ENCODE peak calls at places on chromosome 10, in eight cellular contexts. One of them, this sample, is unnamed.

GRCh38 chr10:53064609-53065008 is 292.0 kb upstream of the MBL2 start:
- DNase-seq in ovary: no peak
- DNase-seq in thoracic aorta: no peak
- DNase-seq in cardiac fibroblast: no peak
- DNase-seq in uterus: no peak
- DNase-seq in A549: no peak
- DNase-seq in PC-3: no peak
- DNase-seq in tibial artery: no peak
- DNase-seq in this sample: no peak

GRCh38 chr10:12502526-12503274 is 153.4 kb downstream of the CAMK1D start:
- DNase-seq in ovary: no peak
- DNase-seq in thoracic aorta: no peak
- DNase-seq in cardiac fibroblast: no peak
- DNase-seq in uterus: no peak
- DNase-seq in A549: no peak
- DNase-seq in PC-3: no peak
- DNase-seq in tibial artery: no peak
- DNase-seq in this sample: no peak

GRCh38 chr10:93445978-93446720 is 36.0 kb downstream of the MYOF start:
- DNase-seq in ovary: no peak
- DNase-seq in thoracic aorta: no peak
- DNase-seq in cardiac fibroblast: no peak
- DNase-seq in uterus: peak
- DNase-seq in A549: no peak
- DNase-seq in PC-3: no peak
- DNase-seq in tibial artery: no peak
- DNase-seq in this sample: no peak

GRCh38 chr10:43228783-43229207 is 38.1 kb downstream of the RASGEF1A start:
- DNase-seq in ovary: no peak
- DNase-seq in thoracic aorta: no peak
- DNase-seq in cardiac fibroblast: no peak
- DNase-seq in uterus: no peak
- DNase-seq in A549: no peak
- DNase-seq in PC-3: no peak
- DNase-seq in tibial artery: peak
- DNase-seq in this sample: no peak

GRCh38 chr10:66180651-66181318 is 745.1 kb upstream of the LRRTM3 start:
- DNase-seq in ovary: no peak
- DNase-seq in thoracic aorta: no peak
- DNase-seq in cardiac fibroblast: peak
- DNase-seq in uterus: no peak
- DNase-seq in A549: peak
- DNase-seq in PC-3: peak
- DNase-seq in tibial artery: no peak
- DNase-seq in this sample: peak

GRCh38 chr10:83432296-83433045 is 706.8 kb upstream of the GHITM start:
- DNase-seq in ovary: no peak
- DNase-seq in thoracic aorta: no peak
- DNase-seq in cardiac fibroblast: peak
- DNase-seq in uterus: no peak
- DNase-seq in A549: no peak
- DNase-seq in PC-3: no peak
- DNase-seq in tibial artery: no peak
- DNase-seq in this sample: no peak

GRCh38 chr10:104631946-104632345 is 9.1 kb upstream of the SORCS3 start:
- DNase-seq in ovary: no peak
- DNase-seq in thoracic aorta: no peak
- DNase-seq in cardiac fibroblast: no peak
- DNase-seq in uterus: no peak
- DNase-seq in A549: no peak
- DNase-seq in PC-3: no peak
- DNase-seq in tibial artery: no peak
- DNase-seq in this sample: no peak

GRCh38 chr10:62233494-62234283 is 35.0 kb downstream of the RTKN2 start:
- DNase-seq in ovary: no peak
- DNase-seq in thoracic aorta: no peak
- DNase-seq in cardiac fibroblast: peak
- DNase-seq in uterus: no peak
- DNase-seq in A549: peak
- DNase-seq in PC-3: peak
- DNase-seq in tibial artery: no peak
- DNase-seq in this sample: peak

GRCh38 chr10:99976886-99977391 is 32.8 kb downstream of the DNMBP start:
- DNase-seq in ovary: no peak
- DNase-seq in thoracic aorta: no peak
- DNase-seq in cardiac fibroblast: peak
- DNase-seq in uterus: no peak
- DNase-seq in A549: peak
- DNase-seq in PC-3: peak
- DNase-seq in tibial artery: peak
- DNase-seq in this sample: peak

GRCh38 chr10:55466806-55467504 is 665.9 kb upstream of the PCDH15 start:
- DNase-seq in ovary: no peak
- DNase-seq in thoracic aorta: no peak
- DNase-seq in cardiac fibroblast: no peak
- DNase-seq in uterus: no peak
- DNase-seq in A549: no peak
- DNase-seq in PC-3: no peak
- DNase-seq in tibial artery: no peak
- DNase-seq in this sample: no peak

GRCh38 chr10:52542891-52543290 is 228.8 kb downstream of the DKK1 start:
- DNase-seq in ovary: no peak
- DNase-seq in thoracic aorta: no peak
- DNase-seq in cardiac fibroblast: no peak
- DNase-seq in uterus: no peak
- DNase-seq in A549: no peak
- DNase-seq in PC-3: peak
- DNase-seq in tibial artery: no peak
- DNase-seq in this sample: peak

GRCh38 chr10:101708870-101709269 is 13.9 kb upstream of the FBXW4 start:
- DNase-seq in ovary: no peak
- DNase-seq in thoracic aorta: no peak
- DNase-seq in cardiac fibroblast: no peak
- DNase-seq in uterus: no peak
- DNase-seq in A549: no peak
- DNase-seq in PC-3: no peak
- DNase-seq in tibial artery: no peak
- DNase-seq in this sample: no peak

GRCh38 chr10:72727128-72727527 is 35.2 kb downstream of the MCU start:
- DNase-seq in ovary: no peak
- DNase-seq in thoracic aorta: no peak
- DNase-seq in cardiac fibroblast: no peak
- DNase-seq in uterus: no peak
- DNase-seq in A549: no peak
- DNase-seq in PC-3: no peak
- DNase-seq in tibial artery: no peak
- DNase-seq in this sample: no peak

GRCh38 chr10:77157248-77158019 is 480.2 kb downstream of the KCNMA1 start:
- DNase-seq in ovary: no peak
- DNase-seq in thoracic aorta: no peak
- DNase-seq in cardiac fibroblast: peak
- DNase-seq in uterus: no peak
- DNase-seq in A549: peak
- DNase-seq in PC-3: no peak
- DNase-seq in tibial artery: no peak
- DNase-seq in this sample: no peak

GRCh38 chr10:130631139-130631864 is 495.1 kb downstream of the GLRX3 start:
- DNase-seq in ovary: no peak
- DNase-seq in thoracic aorta: no peak
- DNase-seq in cardiac fibroblast: no peak
- DNase-seq in uterus: no peak
- DNase-seq in A549: no peak
- DNase-seq in PC-3: no peak
- DNase-seq in tibial artery: peak
- DNase-seq in this sample: no peak

GRCh38 chr10:123102673-123103072 is 33.1 kb upstream of the HMX3 start:
- DNase-seq in ovary: no peak
- DNase-seq in thoracic aorta: no peak
- DNase-seq in cardiac fibroblast: no peak
- DNase-seq in uterus: no peak
- DNase-seq in A549: no peak
- DNase-seq in PC-3: no peak
- DNase-seq in tibial artery: no peak
- DNase-seq in this sample: no peak

GRCh38 chr10:79003183-79004100 is 65.3 kb upstream of the ZMIZ1 start:
- DNase-seq in ovary: no peak
- DNase-seq in thoracic aorta: no peak
- DNase-seq in cardiac fibroblast: peak
- DNase-seq in uterus: no peak
- DNase-seq in A549: no peak
- DNase-seq in PC-3: no peak
- DNase-seq in tibial artery: no peak
- DNase-seq in this sample: no peak

GRCh38 chr10:24453404-24453830 is 244.5 kb downstream of the KIAA1217 start:
- DNase-seq in ovary: no peak
- DNase-seq in thoracic aorta: no peak
- DNase-seq in cardiac fibroblast: no peak
- DNase-seq in uterus: no peak
- DNase-seq in A549: no peak
- DNase-seq in PC-3: no peak
- DNase-seq in tibial artery: no peak
- DNase-seq in this sample: peak

GRCh38 chr10:72109619-72110215 is 21.4 kb upstream of the SPOCK2 start:
- DNase-seq in ovary: no peak
- DNase-seq in thoracic aorta: no peak
- DNase-seq in cardiac fibroblast: no peak
- DNase-seq in uterus: no peak
- DNase-seq in A549: no peak
- DNase-seq in PC-3: no peak
- DNase-seq in tibial artery: no peak
- DNase-seq in this sample: no peak

GRCh38 chr10:85874208-85874607 is 492.4 kb downstream of the GRID1 start:
- DNase-seq in ovary: no peak
- DNase-seq in thoracic aorta: no peak
- DNase-seq in cardiac fibroblast: no peak
- DNase-seq in uterus: no peak
- DNase-seq in A549: no peak
- DNase-seq in PC-3: no peak
- DNase-seq in tibial artery: no peak
- DNase-seq in this sample: no peak
- TF ChIP-seq CTCF in ovary: no peak
- TF ChIP-seq CTCF in thoracic aorta: no peak
- TF ChIP-seq CTCF in cardiac fibroblast: no peak
- TF ChIP-seq CTCF in uterus: no peak
- TF ChIP-seq CTCF in A549: no peak
- TF ChIP-seq CTCF in PC-3: no peak
- TF ChIP-seq CTCF in tibial artery: no peak
- TF ChIP-seq CTCF in this sample: no peak

GRCh38 chr10:30436200-30436599 is 2.2 kb downstream of the MAP3K8 start:
- DNase-seq in ovary: no peak
- DNase-seq in thoracic aorta: no peak
- DNase-seq in cardiac fibroblast: peak
- DNase-seq in uterus: no peak
- DNase-seq in A549: peak
- DNase-seq in PC-3: peak
- DNase-seq in tibial artery: no peak
- DNase-seq in this sample: peak
- H3K4me3 ChIP-seq in ovary: peak
- H3K4me3 ChIP-seq in thoracic aorta: peak
- H3K4me3 ChIP-seq in cardiac fibroblast: peak
- H3K4me3 ChIP-seq in uterus: peak
- H3K4me3 ChIP-seq in A549: peak
- H3K4me3 ChIP-seq in PC-3: peak
- H3K4me3 ChIP-seq in tibial artery: peak
- H3K4me3 ChIP-seq in this sample: peak

GRCh38 chr10:20856484-20856883 is 40.6 kb downstream of the NEBL start:
- DNase-seq in ovary: no peak
- DNase-seq in thoracic aorta: no peak
- DNase-seq in cardiac fibroblast: no peak
- DNase-seq in uterus: no peak
- DNase-seq in A549: no peak
- DNase-seq in PC-3: no peak
- DNase-seq in tibial artery: no peak
- DNase-seq in this sample: no peak

GRCh38 chr10:20863008-20863407 is 34.1 kb downstream of the NEBL start:
- DNase-seq in ovary: no peak
- DNase-seq in thoracic aorta: no peak
- DNase-seq in cardiac fibroblast: no peak
- DNase-seq in uterus: no peak
- DNase-seq in A549: no peak
- DNase-seq in PC-3: no peak
- DNase-seq in tibial artery: no peak
- DNase-seq in this sample: no peak

GRCh38 chr10:20855398-20856038 is 41.6 kb downstream of the NEBL start:
- DNase-seq in ovary: no peak
- DNase-seq in thoracic aorta: no peak
- DNase-seq in cardiac fibroblast: peak
- DNase-seq in uterus: no peak
- DNase-seq in A549: peak
- DNase-seq in PC-3: peak
- DNase-seq in tibial artery: no peak
- DNase-seq in this sample: no peak

GRCh38 chr10:20853276-20853675 is 43.8 kb downstream of the NEBL start:
- DNase-seq in ovary: no peak
- DNase-seq in thoracic aorta: no peak
- DNase-seq in cardiac fibroblast: no peak
- DNase-seq in uterus: no peak
- DNase-seq in A549: no peak
- DNase-seq in PC-3: no peak
- DNase-seq in tibial artery: no peak
- DNase-seq in this sample: no peak

DNA sequence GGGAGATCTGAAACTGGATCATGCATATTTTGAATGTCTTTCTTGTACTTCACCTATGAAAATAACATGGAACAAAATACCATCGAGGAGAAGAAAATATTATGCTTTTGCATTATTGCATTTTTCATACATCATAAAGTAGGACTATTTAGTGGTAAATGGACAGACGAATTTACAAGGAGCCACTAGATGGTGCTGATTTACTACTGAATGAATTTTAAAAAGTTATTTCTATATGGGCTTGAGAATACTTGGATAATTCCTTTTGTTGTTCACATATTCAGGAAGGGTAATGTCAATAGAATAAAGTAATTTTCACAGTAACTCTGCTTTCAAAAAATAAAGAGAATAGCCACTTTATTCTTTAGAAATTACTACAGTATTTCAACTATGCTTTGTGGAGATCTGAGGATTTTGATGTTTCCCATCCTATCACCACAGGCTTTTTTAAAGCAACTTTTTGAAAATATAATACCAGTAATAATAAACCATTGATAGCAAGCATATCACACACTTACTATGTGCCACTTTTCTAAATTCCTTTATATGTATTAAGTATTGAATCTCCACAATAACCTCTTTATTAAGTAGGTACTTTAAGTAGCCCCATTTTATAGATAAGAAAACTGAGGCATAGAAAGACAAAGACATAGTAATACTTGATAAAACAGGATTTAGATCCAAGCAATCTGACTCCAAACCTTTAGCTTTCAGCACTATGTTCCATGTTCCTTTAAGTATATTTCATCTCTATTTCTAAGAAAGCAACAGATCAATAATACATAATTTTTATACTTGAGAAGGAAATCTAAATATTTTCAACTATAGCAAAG is 38.6 kb downstream of the NEBL start:
- DNase-seq in ovary: no peak
- DNase-seq in thoracic aorta: no peak
- DNase-seq in cardiac fibroblast: peak
- DNase-seq in uterus: no peak
- DNase-seq in A549: peak
- DNase-seq in PC-3: peak
- DNase-seq in tibial artery: no peak
- DNase-seq in this sample: peak
- TF ChIP-seq CTCF in ovary: no peak
- TF ChIP-seq CTCF in thoracic aorta: peak
- TF ChIP-seq CTCF in cardiac fibroblast: peak
- TF ChIP-seq CTCF in uterus: no peak
- TF ChIP-seq CTCF in A549: peak
- TF ChIP-seq CTCF in PC-3: peak
- TF ChIP-seq CTCF in tibial artery: peak
- TF ChIP-seq CTCF in this sample: no peak

GRCh38 chr10:126558881-126559280 is 111.6 kb downstream of the C10orf90 start:
- DNase-seq in ovary: no peak
- DNase-seq in thoracic aorta: no peak
- DNase-seq in cardiac fibroblast: peak
- DNase-seq in uterus: no peak
- DNase-seq in A549: no peak
- DNase-seq in PC-3: no peak
- DNase-seq in tibial artery: no peak
- DNase-seq in this sample: no peak
- H3K4me3 ChIP-seq in ovary: no peak
- H3K4me3 ChIP-seq in thoracic aorta: no peak
- H3K4me3 ChIP-seq in cardiac fibroblast: no peak
- H3K4me3 ChIP-seq in uterus: no peak
- H3K4me3 ChIP-seq in A549: no peak
- H3K4me3 ChIP-seq in PC-3: no peak
- H3K4me3 ChIP-seq in tibial artery: no peak
- H3K4me3 ChIP-seq in this sample: no peak